ENCODE peak calls at places on chromosomes 5 and 9, in nine cellular contexts. I is progenitor cell of endocrine pancreas; P is NK-92 treated with Interleukin-12 subunit alpha and Interleukin-12 subunit beta, amount 100 ng/mL, for 24 hours; J is CD4-positive, alpha-beta T cell; Y is activated T-helper 1 cell treated with anti-CD3 and anti-CD28 coated beads, Interleukin-12 subunit alpha, Interleukin-12 subunit beta, Interleukin-2, Interleukin-4 antibody, amounts not matched to agents 30 ng/mL and 10 ng/mL and 1 ng/mL, durations not matched to agents 14 hours and 24 hours and 36 hours; F is EL; U is right lobe of liver; A is DMS79; O is stimulated activated CD4-positive, alpha-beta T cell treated with anti-CD3 and anti-CD28 coated beads, Interleukin-4, amount 100 ng/mL, for 4 hours. R is an unnamed sample.

GRCh38 chr5:146607663-146608315 is 91.8 kb upstream of the GPR151 start:
- DNase-seq in A (no peak), O (no peak), U (no peak), Y (no peak), J (no peak), P (no peak), F (peak), I (no peak), R (no peak)

GRCh38 chr5:16852251-16853005 is 83.7 kb downstream of the MYO10 start:
- DNase-seq in U (no peak), J (no peak), I (no peak), Y (no peak), F (no peak), P (no peak), A (no peak), O (no peak), R (no peak)

GRCh38 chr9:35757527-35758275 is 3.6 kb upstream of the MSMP start:
- DNase-seq in Y (no peak), A (no peak), I (no peak), U (peak), O (no peak), P (no peak), F (no peak), J (no peak), R (no peak)

GRCh38 chr9:124941689-124942561 is 1.0 kb upstream of the GOLGA1 start:
- DNase-seq in P (no peak), F (peak), A (no peak), Y (peak), O (peak), U (peak), I (no peak), J (peak), R (peak)

GRCh38 chr5:110918683-110919082 is 152.8 kb upstream of the TSLP start:
- DNase-seq in O (no peak), U (no peak), P (no peak), I (no peak), A (no peak), Y (no peak), J (no peak), F (no peak), R (no peak)

GRCh38 chr9:74810200-74810599 is 77.5 kb downstream of the TRPM6 start:
- DNase-seq in U (no peak), J (no peak), F (no peak), Y (no peak), I (no peak), A (no peak), P (no peak), O (no peak), R (no peak)

GRCh38 chr9:71795097-71795807 is 26.9 kb upstream of the CEMIP2 start:
- DNase-seq in I (no peak), F (no peak), O (no peak), J (no peak), P (no peak), Y (no peak), A (no peak), U (no peak), R (no peak)

GRCh38 chr5:131260895-131261294 is 3.0 kb upstream of the CDC42SE2 start:
- DNase-seq in Y (no peak), P (no peak), I (no peak), J (no peak), U (no peak), O (no peak), F (no peak), A (no peak), R (no peak)

GRCh38 chr9:21993893-21994525 is at the start of gene CDKN2A:
- DNase-seq in P (peak), O (no peak), I (peak), J (no peak), A (peak), U (peak), Y (peak), F (peak), R (peak)

GRCh38 chr5:173602423-173602822 is 14.0 kb downstream of the BOD1 start:
- DNase-seq in U (no peak), A (no peak), I (no peak), J (no peak), Y (no peak), F (peak), O (no peak), P (no peak), R (no peak)

GRCh38 chr9:133609311-133610098 is at the start of gene FAM163B:
- DNase-seq in U (no peak), P (no peak), Y (peak), A (peak), J (peak), I (peak), F (no peak), O (peak), R (no peak)

GRCh38 chr5:14900661-14901461 is 29.3 kb upstream of the ANKH start:
- DNase-seq in F (peak), U (peak), P (no peak), O (no peak), Y (no peak), A (no peak), I (no peak), J (no peak), R (no peak)

GRCh38 chr9:133710661-133711427 is 27.3 kb downstream of the SARDH start:
- DNase-seq in P (no peak), O (no peak), J (no peak), I (no peak), Y (no peak), A (no peak), U (peak), F (no peak), R (no peak)

GRCh38 chr9:5886114-5886939 is 4.4 kb upstream of the MLANA start:
- DNase-seq in A (peak), U (peak), Y (peak), I (peak), J (peak), P (peak), F (peak), O (peak), R (peak)

GRCh38 chr5:141692919-141693848 is 11.2 kb upstream of the ARAP3 start:
- DNase-seq in U (no peak), J (peak), F (peak), P (no peak), A (no peak), O (peak), I (no peak), Y (peak), R (peak)

GRCh38 chr5:78509884-78510769 is 138.4 kb downstream of the LHFPL2 start:
- DNase-seq in A (no peak), Y (peak), P (no peak), U (peak), I (peak), J (no peak), O (peak), F (peak), R (no peak)

GRCh38 chr5:126454081-126454480 is 30.9 kb downstream of the GRAMD2B start:
- DNase-seq in J (no peak), O (no peak), Y (no peak), F (peak), P (no peak), I (no peak), U (no peak), A (no peak), R (no peak)

GRCh38 chr9:98580956-98581355 is 127.8 kb downstream of the GABBR2 start:
- DNase-seq in I (no peak), U (no peak), Y (no peak), O (no peak), J (no peak), P (no peak), A (no peak), F (no peak), R (no peak)

GRCh38 chr9:23219471-23219870 is 606.6 kb downstream of the ELAVL2 start:
- DNase-seq in Y (no peak), U (no peak), J (no peak), F (no peak), P (no peak), I (no peak), O (no peak), A (no peak), R (no peak)

GRCh38 chr9:2662496-2662895 is 40.9 kb downstream of the VLDLR start:
- DNase-seq in I (no peak), J (no peak), P (no peak), Y (no peak), F (no peak), U (peak), A (no peak), O (no peak), R (no peak)

GRCh38 chr5:145776886-145777285 is 58.3 kb downstream of the PRELID2 start:
- DNase-seq in U (no peak), P (no peak), O (no peak), F (peak), Y (no peak), J (no peak), I (no peak), A (no peak), R (no peak)

GRCh38 chr9:97640290-97640689 is 6.7 kb downstream of the NCBP1 start:
- DNase-seq in F (no peak), I (no peak), Y (no peak), A (no peak), J (no peak), U (no peak), O (no peak), P (no peak), R (no peak)

GRCh38 chr9:4639420-4639819 is 22.7 kb upstream of the PLPP6 start:
- DNase-seq in J (no peak), A (no peak), I (no peak), O (no peak), P (no peak), F (no peak), U (no peak), Y (no peak), R (no peak)

GRCh38 chr5:149060325-149060724 is 2.5 kb downstream of the SH3TC2 start:
- DNase-seq in A (no peak), F (peak), O (no peak), I (no peak), J (no peak), U (peak), Y (no peak), P (no peak), R (no peak)

GRCh38 chr9:137816531-137817235 is 60.9 kb upstream of the CACNA1B start:
- DNase-seq in I (no peak), U (no peak), J (no peak), P (no peak), Y (no peak), F (no peak), A (no peak), O (no peak), R (no peak)

GRCh38 chr5:36602711-36603321 is 3.6 kb upstream of the SLC1A3 start:
- DNase-seq in I (no peak), J (no peak), Y (no peak), A (no peak), O (no peak), U (no peak), P (no peak), F (no peak), R (no peak)

GRCh38 chr5:2105141-2105540 is 222.4 kb upstream of the IRX4 start:
- DNase-seq in P (no peak), J (no peak), U (peak), O (no peak), F (no peak), I (no peak), A (no peak), Y (no peak), R (no peak)

GRCh38 chr9:108184941-108185340 is 670.8 kb downstream of the ACTL7B start:
- DNase-seq in O (no peak), F (peak), J (no peak), I (no peak), P (no peak), Y (no peak), A (no peak), U (no peak), R (no peak)

GRCh38 chr5:67094476-67095300 is 101.9 kb downstream of the CD180 start:
- DNase-seq in A (no peak), I (no peak), F (peak), J (no peak), O (no peak), Y (no peak), U (no peak), P (no peak), R (no peak)